ENCODE peak calls at places on chromosomes 5 and 9, in five cellular contexts. One of them, this sample, is unnamed.
A peak's percentile ranks its signal among the peaks of the same experiment; 100 is the strongest.

GRCh38 chr9:77597057-77597456 is 51.1 kb downstream of the GNA14 start:
- DNase-seq in activated CD4-positive, alpha-beta T cell treated with anti-CD3 and anti-CD28 coated beads, Interleukin-2, amount 10 ng/mL, durations not matched to agents 24 days and 14 days: no peak
- DNase-seq in stimulated activated CD8-positive, alpha-beta memory T cell treated with anti-CD3 and anti-CD28 coated beads, Interleukin-7, amount 100 ng/mL, for 1 hour: no peak
- DNase-seq in lower leg skin: no peak
- DNase-seq in activated naive CD8-positive, alpha-beta T cell treated with anti-CD3 and anti-CD28 coated beads, Interleukin-2, amount 50 U/mL, for 24 hours: no peak
- DNase-seq in this sample: no peak

GRCh38 chr9:92501671-92502393 is 19.5 kb upstream of the ASPN start:
- DNase-seq in lower leg skin: peak; percentile 61
- DNase-seq in activated naive CD8-positive, alpha-beta T cell treated with anti-CD3 and anti-CD28 coated beads, Interleukin-2, amount 50 U/mL, for 24 hours: peak; percentile 8
- DNase-seq in stimulated activated CD8-positive, alpha-beta memory T cell treated with anti-CD3 and anti-CD28 coated beads, Interleukin-7, amount 100 ng/mL, for 1 hour: no peak
- DNase-seq in activated CD4-positive, alpha-beta T cell treated with anti-CD3 and anti-CD28 coated beads, Interleukin-2, amount 10 ng/mL, durations not matched to agents 24 days and 14 days: peak; percentile 58
- DNase-seq in this sample: no peak

GRCh38 chr9:135000647-135001245 is 83.0 kb upstream of the FCN1 start:
- DNase-seq in lower leg skin: no peak
- DNase-seq in stimulated activated CD8-positive, alpha-beta memory T cell treated with anti-CD3 and anti-CD28 coated beads, Interleukin-7, amount 100 ng/mL, for 1 hour: no peak
- DNase-seq in activated naive CD8-positive, alpha-beta T cell treated with anti-CD3 and anti-CD28 coated beads, Interleukin-2, amount 50 U/mL, for 24 hours: no peak
- DNase-seq in activated CD4-positive, alpha-beta T cell treated with anti-CD3 and anti-CD28 coated beads, Interleukin-2, amount 10 ng/mL, durations not matched to agents 24 days and 14 days: no peak
- DNase-seq in this sample: no peak

GRCh38 chr9:135552021-135552697 is 6.2 kb downstream of the OBP2A start:
- DNase-seq in activated naive CD8-positive, alpha-beta T cell treated with anti-CD3 and anti-CD28 coated beads, Interleukin-2, amount 50 U/mL, for 24 hours: no peak
- DNase-seq in stimulated activated CD8-positive, alpha-beta memory T cell treated with anti-CD3 and anti-CD28 coated beads, Interleukin-7, amount 100 ng/mL, for 1 hour: no peak
- DNase-seq in lower leg skin: no peak
- DNase-seq in activated CD4-positive, alpha-beta T cell treated with anti-CD3 and anti-CD28 coated beads, Interleukin-2, amount 10 ng/mL, durations not matched to agents 24 days and 14 days: no peak
- DNase-seq in this sample: no peak

GRCh38 chr5:79436821-79437220 is 77.1 kb downstream of the HOMER1 start:
- DNase-seq in activated naive CD8-positive, alpha-beta T cell treated with anti-CD3 and anti-CD28 coated beads, Interleukin-2, amount 50 U/mL, for 24 hours: no peak
- DNase-seq in stimulated activated CD8-positive, alpha-beta memory T cell treated with anti-CD3 and anti-CD28 coated beads, Interleukin-7, amount 100 ng/mL, for 1 hour: no peak
- DNase-seq in activated CD4-positive, alpha-beta T cell treated with anti-CD3 and anti-CD28 coated beads, Interleukin-2, amount 10 ng/mL, durations not matched to agents 24 days and 14 days: no peak
- DNase-seq in lower leg skin: no peak
- DNase-seq in this sample: no peak

GRCh38 chr9:70049672-70050271 is 6.1 kb downstream of the MAMDC2 start:
- DNase-seq in activated naive CD8-positive, alpha-beta T cell treated with anti-CD3 and anti-CD28 coated beads, Interleukin-2, amount 50 U/mL, for 24 hours: no peak
- DNase-seq in stimulated activated CD8-positive, alpha-beta memory T cell treated with anti-CD3 and anti-CD28 coated beads, Interleukin-7, amount 100 ng/mL, for 1 hour: no peak
- DNase-seq in activated CD4-positive, alpha-beta T cell treated with anti-CD3 and anti-CD28 coated beads, Interleukin-2, amount 10 ng/mL, durations not matched to agents 24 days and 14 days: no peak
- DNase-seq in lower leg skin: peak; percentile 89
- DNase-seq in this sample: peak; percentile 59

GRCh38 chr9:93119953-93120845 is 13.9 kb downstream of the NINJ1 start:
- DNase-seq in lower leg skin: peak; percentile 88
- DNase-seq in activated naive CD8-positive, alpha-beta T cell treated with anti-CD3 and anti-CD28 coated beads, Interleukin-2, amount 50 U/mL, for 24 hours: peak; percentile 54
- DNase-seq in activated CD4-positive, alpha-beta T cell treated with anti-CD3 and anti-CD28 coated beads, Interleukin-2, amount 10 ng/mL, durations not matched to agents 24 days and 14 days: peak; percentile 78
- DNase-seq in stimulated activated CD8-positive, alpha-beta memory T cell treated with anti-CD3 and anti-CD28 coated beads, Interleukin-7, amount 100 ng/mL, for 1 hour: no peak
- DNase-seq in this sample: peak; percentile 94

GRCh38 chr5:141758316-141758965 is 76.4 kb upstream of the ARAP3 start:
- DNase-seq in stimulated activated CD8-positive, alpha-beta memory T cell treated with anti-CD3 and anti-CD28 coated beads, Interleukin-7, amount 100 ng/mL, for 1 hour: no peak
- DNase-seq in activated CD4-positive, alpha-beta T cell treated with anti-CD3 and anti-CD28 coated beads, Interleukin-2, amount 10 ng/mL, durations not matched to agents 24 days and 14 days: no peak
- DNase-seq in activated naive CD8-positive, alpha-beta T cell treated with anti-CD3 and anti-CD28 coated beads, Interleukin-2, amount 50 U/mL, for 24 hours: no peak
- DNase-seq in lower leg skin: no peak
- DNase-seq in this sample: no peak

GRCh38 chr9:113978954-113979712 is 99.0 kb downstream of the AMBP start:
- DNase-seq in activated naive CD8-positive, alpha-beta T cell treated with anti-CD3 and anti-CD28 coated beads, Interleukin-2, amount 50 U/mL, for 24 hours: no peak
- DNase-seq in activated CD4-positive, alpha-beta T cell treated with anti-CD3 and anti-CD28 coated beads, Interleukin-2, amount 10 ng/mL, durations not matched to agents 24 days and 14 days: no peak
- DNase-seq in stimulated activated CD8-positive, alpha-beta memory T cell treated with anti-CD3 and anti-CD28 coated beads, Interleukin-7, amount 100 ng/mL, for 1 hour: no peak
- DNase-seq in lower leg skin: no peak
- DNase-seq in this sample: no peak

GRCh38 chr5:142063878-142064331 is 44.7 kb upstream of the NDFIP1 start:
- DNase-seq in activated naive CD8-positive, alpha-beta T cell treated with anti-CD3 and anti-CD28 coated beads, Interleukin-2, amount 50 U/mL, for 24 hours: peak; percentile 51
- DNase-seq in stimulated activated CD8-positive, alpha-beta memory T cell treated with anti-CD3 and anti-CD28 coated beads, Interleukin-7, amount 100 ng/mL, for 1 hour: no peak
- DNase-seq in lower leg skin: peak; percentile 38
- DNase-seq in activated CD4-positive, alpha-beta T cell treated with anti-CD3 and anti-CD28 coated beads, Interleukin-2, amount 10 ng/mL, durations not matched to agents 24 days and 14 days: peak; percentile 73
- DNase-seq in this sample: no peak

GRCh38 chr9:107667700-107668099 is 178.1 kb upstream of the KLF4 start:
- DNase-seq in lower leg skin: no peak
- DNase-seq in activated naive CD8-positive, alpha-beta T cell treated with anti-CD3 and anti-CD28 coated beads, Interleukin-2, amount 50 U/mL, for 24 hours: no peak
- DNase-seq in stimulated activated CD8-positive, alpha-beta memory T cell treated with anti-CD3 and anti-CD28 coated beads, Interleukin-7, amount 100 ng/mL, for 1 hour: no peak
- DNase-seq in activated CD4-positive, alpha-beta T cell treated with anti-CD3 and anti-CD28 coated beads, Interleukin-2, amount 10 ng/mL, durations not matched to agents 24 days and 14 days: no peak
- DNase-seq in this sample: no peak

GRCh38 chr5:72412283-72413055 is 92.3 kb downstream of the PTCD2 start:
- DNase-seq in activated naive CD8-positive, alpha-beta T cell treated with anti-CD3 and anti-CD28 coated beads, Interleukin-2, amount 50 U/mL, for 24 hours: no peak
- DNase-seq in activated CD4-positive, alpha-beta T cell treated with anti-CD3 and anti-CD28 coated beads, Interleukin-2, amount 10 ng/mL, durations not matched to agents 24 days and 14 days: no peak
- DNase-seq in stimulated activated CD8-positive, alpha-beta memory T cell treated with anti-CD3 and anti-CD28 coated beads, Interleukin-7, amount 100 ng/mL, for 1 hour: no peak
- DNase-seq in lower leg skin: no peak
- DNase-seq in this sample: no peak

GRCh38 chr5:168489059-168489458 is 2.8 kb downstream of the RARS1 start:
- DNase-seq in activated naive CD8-positive, alpha-beta T cell treated with anti-CD3 and anti-CD28 coated beads, Interleukin-2, amount 50 U/mL, for 24 hours: no peak
- DNase-seq in activated CD4-positive, alpha-beta T cell treated with anti-CD3 and anti-CD28 coated beads, Interleukin-2, amount 10 ng/mL, durations not matched to agents 24 days and 14 days: no peak
- DNase-seq in stimulated activated CD8-positive, alpha-beta memory T cell treated with anti-CD3 and anti-CD28 coated beads, Interleukin-7, amount 100 ng/mL, for 1 hour: no peak
- DNase-seq in lower leg skin: no peak
- DNase-seq in this sample: no peak

GRCh38 chr9:111752455-111752854 is 42.3 kb downstream of the SHOC1 start:
- DNase-seq in activated naive CD8-positive, alpha-beta T cell treated with anti-CD3 and anti-CD28 coated beads, Interleukin-2, amount 50 U/mL, for 24 hours: no peak
- DNase-seq in activated CD4-positive, alpha-beta T cell treated with anti-CD3 and anti-CD28 coated beads, Interleukin-2, amount 10 ng/mL, durations not matched to agents 24 days and 14 days: no peak
- DNase-seq in stimulated activated CD8-positive, alpha-beta memory T cell treated with anti-CD3 and anti-CD28 coated beads, Interleukin-7, amount 100 ng/mL, for 1 hour: no peak
- DNase-seq in lower leg skin: no peak
- DNase-seq in this sample: no peak